ENCODE peak calls at places on chromosomes 13 and 19, in five cellular contexts. Z is activated CD4-positive, alpha-beta T cell treated with anti-CD3 and anti-CD28 coated beads, Interleukin-2, amount 50 U/mL, for 1 hour; N is H4; W is kidney glomerular epithelial cell; F is GM23248. I is an unnamed sample.

GRCh38 chr13:47092202-47092601 is 195.3 kb upstream of the HTR2A start:
- DNase-seq in Z (no peak), N (no peak), W (no peak), F (no peak), I (no peak)

GRCh38 chr19:6519289-6519688 is 11.5 kb upstream of the TNFSF9 start:
- DNase-seq in Z (no peak), N (no peak), W (peak), F (peak), I (no peak)

GRCh38 chr13:102484329-102484728 is 82.5 kb upstream of the FGF14 start:
- DNase-seq in Z (no peak), N (peak), W (no peak), F (peak), I (no peak)

GRCh38 chr19:45528744-45529453 is 21.6 kb downstream of the VASP start:
- DNase-seq in Z (no peak), N (no peak), W (no peak), F (no peak), I (peak)

GRCh38 chr19:38989066-38989605 is 13.6 kb upstream of the FBXO17 start:
- DNase-seq in Z (no peak), N (peak), W (peak), F (peak), I (peak)

GRCh38 chr13:23321534-23322241 is 111.8 kb downstream of the SACS start:
- DNase-seq in Z (no peak), N (peak), W (peak), F (peak), I (no peak)

GRCh38 chr13:28568286-28568685 is 73.4 kb upstream of the FLT1 start:
- DNase-seq in Z (no peak), N (no peak), W (no peak), F (peak), I (no peak)

GRCh38 chr19:41960973-41961372 is 1.9 kb upstream of the RABAC1 start:
- DNase-seq in Z (no peak), N (no peak), W (no peak), F (no peak), I (no peak)

GRCh38 chr19:45954132-45954531 is 19.5 kb downstream of the NOVA2 start:
- DNase-seq in Z (no peak), N (no peak), W (no peak), F (no peak), I (peak)

GRCh38 chr19:33440241-33440640 is 66.7 kb downstream of the CEBPG start:
- DNase-seq in Z (no peak), N (no peak), W (no peak), F (no peak), I (no peak)

GRCh38 chr13:74047925-74048324 is 86.3 kb downstream of the KLF12 start:
- DNase-seq in Z (no peak), N (no peak), W (no peak), F (peak), I (no peak)

GRCh38 chr13:73365681-73366080 is 306.9 kb downstream of the KLF5 start:
- DNase-seq in Z (no peak), N (peak), W (peak), F (no peak), I (no peak)

GRCh38 chr13:99909836-99910619 is 61.5 kb downstream of the ZIC5 start:
- DNase-seq in Z (no peak), N (no peak), W (no peak), F (no peak), I (no peak)

GRCh38 chr19:39052243-39052746 is 19.9 kb upstream of the FBXO27 start:
- DNase-seq in Z (peak), N (peak), W (peak), F (peak), I (no peak)

GRCh38 chr19:4456566-4456842 is 1.1 kb downstream of the UBXN6 start:
- DNase-seq in Z (no peak), N (no peak), W (peak), F (peak), I (no peak)

I was measured in NCI-H2227 treated with DMSO at 0.1 percent for 48 hours.